ENCODE peak calls at places on chromosomes 2 and 18, in six cellular contexts. G is GM12891, T is K562, H is HepG2, V is H1, E is GM12878. D is an unnamed sample.

GRCh38 chr2:75432761-75433361 is 127.9 kb downstream of the EVA1A start:
- DNase-seq in E (peak), G (peak), T (no peak), H (no peak), V (no peak), D (no peak)

GRCh38 chr2:71599646-71600236 is 146.4 kb downstream of the DYSF start:
- DNase-seq in T (no peak), V (no peak), H (no peak), G (no peak), E (no peak), D (no peak)

GRCh38 chr2:174400853-174401252 is 5.3 kb downstream of the SCRN3 start:
- DNase-seq in H (no peak), V (no peak), E (no peak), G (no peak), T (no peak), D (no peak)

GRCh38 chr2:75607988-75608683 is 38.4 kb upstream of the MRPL19 start:
- DNase-seq in T (no peak), H (peak), V (no peak), E (no peak), G (no peak), D (no peak)

GRCh38 chr2:83602753-83603152 is 856.3 kb downstream of the SUCLG1 start:
- DNase-seq in V (no peak), T (no peak), E (no peak), H (no peak), G (no peak), D (no peak)

GRCh38 chr2:54664238-54664786 is 59.1 kb upstream of the EML6 start:
- DNase-seq in G (no peak), H (no peak), E (no peak), T (no peak), V (no peak), D (no peak)

GRCh38 chr2:208373460-208374089 is 33.0 kb upstream of the PTH2R start:
- DNase-seq in H (peak), G (peak), E (no peak), V (no peak), T (peak), D (peak)

GRCh38 chr2:44542520-44542919 is 180.8 kb downstream of the CAMKMT start:
- DNase-seq in T (peak), G (no peak), E (no peak), H (no peak), V (no peak), D (no peak)

GRCh38 chr2:238785528-238785860 is 62.4 kb upstream of the TWIST2 start:
- DNase-seq in G (no peak), T (no peak), H (no peak), V (no peak), E (no peak), D (no peak)

GRCh38 chr2:3519255-3520190 is at the start of gene ADI1:
- DNase-seq in E (peak), V (peak), H (peak), G (peak), T (peak), D (peak)

GRCh38 chr2:3520591-3520990 is 1.3 kb upstream of the ADI1 start:
- DNase-seq in V (no peak), E (no peak), T (no peak), G (no peak), H (no peak), D (no peak)

GRCh38 chr2:3517948-3518495 is 1.3 kb downstream of the ADI1 start:
- DNase-seq in V (no peak), G (no peak), E (no peak), T (no peak), H (peak), D (no peak)

GRCh38 chr2:3516831-3517230 is 2.5 kb downstream of the ADI1 start:
- DNase-seq in T (no peak), H (no peak), G (no peak), E (no peak), V (no peak), D (no peak)

DNA sequence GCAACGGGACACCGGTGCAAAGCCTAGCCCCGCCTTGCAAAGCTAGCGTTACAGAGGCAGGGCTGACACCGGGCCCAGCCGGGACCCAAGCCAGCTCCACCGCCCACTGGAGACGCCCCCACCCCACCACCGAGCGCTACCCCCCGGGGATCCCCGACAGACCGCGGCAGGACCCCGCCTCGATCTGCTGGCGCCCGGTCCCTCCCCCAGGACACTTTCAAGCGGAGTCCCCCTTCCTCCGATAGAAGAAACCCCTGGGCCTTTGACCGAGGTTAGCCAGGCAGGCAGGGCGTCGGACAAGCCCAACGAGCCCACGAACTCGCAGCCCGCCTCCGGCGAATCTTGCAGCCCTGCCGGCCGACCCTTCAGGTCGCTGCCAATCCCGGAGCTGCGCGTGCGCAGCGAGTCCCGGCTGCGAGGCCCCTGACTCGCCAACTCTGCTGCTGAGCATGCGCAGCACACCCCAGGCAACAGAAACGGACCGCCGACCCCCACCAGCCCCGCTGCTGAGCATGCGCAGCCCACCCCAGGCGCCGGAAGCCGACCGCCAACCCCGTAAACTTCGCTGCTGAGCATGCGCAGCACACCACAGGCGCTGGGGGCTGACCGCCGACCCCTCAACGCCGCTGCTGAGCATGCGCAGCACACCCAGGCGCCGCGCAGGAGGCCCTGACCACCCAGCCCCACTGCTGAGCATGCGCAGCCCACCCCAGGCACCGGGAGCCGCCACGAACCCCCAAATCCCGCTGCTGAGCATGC is 656 bp downstream of the ADI1 start:
- DNase-seq in V (peak), H (peak), G (peak), T (peak), E (peak), D (peak)
- TF ChIP-seq POLR2A in V (no peak), H (no peak), G (peak), T (peak), E (peak), D (peak)

GRCh38 chr18:2964349-2965010 is 48.5 kb downstream of the LPIN2 start:
- DNase-seq in G (no peak), T (no peak), H (no peak), E (no peak), V (no peak), D (no peak)

GRCh38 chr18:2961828-2962227 is 51.1 kb downstream of the LPIN2 start:
- DNase-seq in T (no peak), V (no peak), G (no peak), E (no peak), H (no peak), D (no peak)

GRCh38 chr18:2960983-2961696 is 51.8 kb downstream of the LPIN2 start:
- DNase-seq in H (no peak), G (no peak), E (no peak), T (no peak), V (no peak), D (no peak)

GRCh38 chr18:2965797-2966196 is 47.1 kb downstream of the LPIN2 start:
- DNase-seq in E (no peak), V (no peak), H (no peak), G (no peak), T (no peak), D (no peak)

GRCh38 chr18:2963048-2963447 is 49.9 kb downstream of the LPIN2 start:
- DNase-seq in G (no peak), E (no peak), V (no peak), T (no peak), H (no peak), D (no peak)
- TF ChIP-seq TAF1 in G (no peak), E (no peak), V (no peak), T (no peak), H (no peak), D (no peak)

DNA sequence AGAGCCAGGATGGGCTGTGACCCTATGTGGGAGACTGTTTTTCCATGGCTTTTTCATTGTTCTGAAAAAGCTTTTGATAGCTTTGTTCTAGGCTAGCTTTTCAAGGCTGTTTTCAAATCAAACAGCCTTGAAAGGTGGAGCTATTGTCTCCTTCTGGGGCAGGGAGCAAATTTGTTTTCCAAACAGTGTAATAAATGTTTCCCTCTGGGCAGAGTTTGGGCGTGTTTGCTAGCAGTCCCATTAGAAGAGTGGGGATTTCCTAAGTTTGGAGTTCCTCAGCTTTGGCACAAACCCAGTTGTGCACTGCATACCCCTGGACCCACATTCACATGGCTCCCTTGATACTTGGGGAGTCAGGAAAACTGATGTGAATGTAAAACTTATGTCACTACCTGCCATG is 2.5 kb upstream of the GTF3C3 start:
- DNase-seq in V (no peak), T (no peak), G (no peak), E (no peak), H (no peak), D (no peak)
- TF ChIP-seq POLR2AphosphoS5 in V (no peak), T (no peak), G (no peak), E (no peak), H (no peak), D (no peak)

GRCh38 chr2:42001696-42002331 is 46.0 kb upstream of the PKDCC start:
- DNase-seq in T (no peak), H (no peak), E (no peak), V (no peak), G (no peak), D (no peak)
- TF ChIP-seq POLR2A in T (no peak), H (no peak), E (no peak), V (no peak), G (no peak), D (no peak)

DNA sequence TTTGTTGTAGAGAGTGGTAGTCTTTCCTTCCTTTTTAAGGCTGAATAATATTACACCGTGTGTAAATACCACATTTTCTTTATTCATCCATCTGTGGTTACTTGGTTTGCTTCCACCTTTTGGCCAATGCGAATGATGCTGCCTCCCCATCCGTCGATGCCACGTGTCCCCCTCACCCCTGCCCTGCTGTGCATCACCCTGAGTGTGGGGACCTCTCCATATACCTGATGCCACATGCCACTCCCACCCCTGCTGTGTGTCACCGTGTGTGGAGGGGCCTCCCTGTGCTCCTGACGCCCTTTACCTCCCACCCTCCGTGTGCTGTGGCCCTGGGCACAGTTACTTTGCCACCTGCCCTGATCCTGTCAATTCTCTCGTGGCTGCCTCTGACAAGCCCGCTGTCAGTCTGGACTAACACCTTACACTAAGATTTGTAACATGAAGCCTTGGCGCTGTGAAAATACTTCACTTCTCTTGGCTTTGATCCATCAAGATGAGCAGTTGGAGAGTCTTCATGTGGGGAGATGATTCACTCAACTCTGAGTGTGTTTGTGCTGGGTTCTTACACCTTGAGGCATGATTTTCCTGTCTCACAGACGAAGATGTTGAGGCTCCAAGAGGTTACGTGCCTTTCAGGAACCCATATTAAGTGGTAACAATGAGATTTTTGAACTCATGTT is 234.0 kb downstream of the ZNF407 start:
- DNase-seq in E (no peak), H (no peak), V (no peak), T (no peak), G (no peak), D (no peak)
- TF ChIP-seq TAF1 in E (no peak), H (no peak), V (no peak), T (no peak), G (no peak), D (no peak)

DNA sequence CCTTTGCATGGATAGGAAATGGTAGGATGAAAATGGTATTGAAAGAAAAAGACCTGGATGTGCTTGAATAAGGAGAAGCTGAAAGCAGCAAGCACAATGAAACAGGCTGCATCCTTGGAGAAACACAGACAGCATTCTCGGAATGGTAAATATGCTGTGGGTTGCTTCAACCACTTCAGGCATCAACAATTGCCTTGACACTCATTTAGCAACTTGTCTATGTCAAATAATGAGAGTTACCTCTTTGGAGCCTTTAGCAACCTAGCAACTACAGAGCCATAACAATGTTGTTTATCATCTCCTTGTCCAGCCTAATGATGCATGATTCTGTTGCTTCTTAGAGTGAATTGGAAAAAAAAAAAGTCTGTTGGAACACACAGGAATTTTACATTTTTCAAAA is 410.5 kb downstream of the PIK3C3 start:
- DNase-seq in T (no peak), G (no peak), V (no peak), H (no peak), E (no peak), D (no peak)
- TF ChIP-seq POLR2AphosphoS5 in T (no peak), G (no peak), V (no peak), H (no peak), E (no peak), D (no peak)

GRCh38 chr2:210557721-210558120 is 1.3 kb downstream of the CPS1 start:
- DNase-seq in G (no peak), E (no peak), H (no peak), T (no peak), V (no peak), D (no peak)

GRCh38 chr2:210556355-210556980 is at the start of gene CPS1:
- DNase-seq in H (no peak), V (no peak), T (no peak), G (no peak), E (no peak), D (no peak)

GRCh38 chr2:210561482-210561881 is 5.1 kb downstream of the CPS1 start:
- DNase-seq in H (no peak), G (no peak), E (no peak), T (no peak), V (no peak), D (no peak)

GRCh38 chr2:210558708-210559107 is 2.3 kb downstream of the CPS1 start:
- DNase-seq in H (no peak), G (no peak), V (no peak), T (no peak), E (no peak), D (no peak)

GRCh38 chr2:210559167-210559566 is 2.8 kb downstream of the CPS1 start:
- DNase-seq in H (no peak), T (no peak), V (no peak), E (no peak), G (no peak), D (no peak)
- TF ChIP-seq POLR2A in H (no peak), T (no peak), V (no peak), E (no peak), G (no peak), D (no peak)

GRCh38 chr2:240948905-240949790 is 43.0 kb downstream of the CROCC2 start:
- DNase-seq in T (no peak), E (no peak), V (peak), H (no peak), G (no peak), D (no peak)
- TF ChIP-seq TAF1 in T (no peak), E (no peak), V (no peak), H (no peak), G (no peak), D (no peak)

GRCh38 chr2:97868986-97869721 is 126.6 kb downstream of the TMEM131 start:
- DNase-seq in V (no peak), E (no peak), G (no peak), H (peak), T (no peak), D (no peak)
- TF ChIP-seq POLR2AphosphoS5 in V (no peak), E (no peak), G (no peak), H (no peak), T (no peak), D (no peak)

GRCh38 chr2:37189452-37190153 is 1.1 kb upstream of the SULT6B1 start:
- DNase-seq in T (peak), E (no peak), H (peak), G (no peak), V (no peak), D (no peak)
- TF ChIP-seq POLR2A in T (no peak), E (no peak), H (no peak), G (no peak), V (no peak), D (no peak)